ENCODE peak calls at places on chromosome 22, in five cellular contexts. A is M059J, P is NCI-H1417, R is KG1, T is nephron progenitor cell. I is an unnamed sample.

GRCh38 chr22:29786026-29786425 is 18.9 kb downstream of the UQCR10 start:
- DNase-seq in A (no peak), P (peak; percentile 1), R (no peak), T (no peak), I (no peak)

GRCh38 chr22:38840129-38840528 is 3.7 kb downstream of the NPTXR start:
- DNase-seq in A (no peak), P (no peak), R (no peak), T (no peak), I (no peak)

GRCh38 chr22:45240137-45240809 is 421 bp downstream of the KIAA0930 start:
- DNase-seq in A (peak; percentile 28), P (peak; percentile 33), R (no peak), T (peak; percentile 37), I (peak; percentile 53)

GRCh38 chr22:46107753-46108563 is 42.4 kb upstream of the PPARA start:
- DNase-seq in A (no peak), P (no peak), R (no peak), T (no peak), I (no peak)

GRCh38 chr22:36856792-36857135 is 4.0 kb upstream of the NCF4 start:
- DNase-seq in A (no peak), P (no peak), R (no peak), T (no peak), I (no peak)

GRCh38 chr22:46507451-46508390 is 29.7 kb downstream of the CELSR1 start:
- DNase-seq in A (no peak), P (no peak), R (no peak), T (no peak), I (no peak)

GRCh38 chr22:36340621-36341020 is 47.1 kb downstream of the MYH9 start:
- DNase-seq in A (peak; percentile 39), P (no peak), R (no peak), T (no peak), I (no peak)

GRCh38 chr22:38069372-38070249 is 12.4 kb downstream of the PICK1 start:
- DNase-seq in A (no peak), P (peak; percentile 79), R (no peak), T (peak; percentile 50), I (peak; percentile 18)

GRCh38 chr22:45692549-45692948 is 20.9 kb downstream of the ATXN10 start:
- DNase-seq in A (peak; percentile 48), P (no peak), R (no peak), T (no peak), I (peak; percentile 68)